ENCODE peak calls at places on chromosomes 13 and 19, in ten cellular contexts. One of them, this sample, is unnamed.

GRCh38 chr19:51440846-51441409 is 17.3 kb downstream of the SIGLEC8 start:
- ATAC-seq in heart right ventricle: no peak
- ATAC-seq in upper lobe of left lung: peak
- ATAC-seq in left lung: peak
- ATAC-seq in CD8-positive, alpha-beta T cell: no peak
- ATAC-seq in thoracic aorta: no peak
- ATAC-seq in right lobe of liver: no peak
- ATAC-seq in RWPE2: peak
- ATAC-seq in GM23338: no peak
- ATAC-seq in heart left ventricle: no peak
- ATAC-seq in this sample: no peak

GRCh38 chr19:41415154-41415571 is 12.0 kb downstream of the B3GNT8 start:
- ATAC-seq in thoracic aorta: no peak
- ATAC-seq in upper lobe of left lung: peak
- ATAC-seq in left lung: peak
- ATAC-seq in heart right ventricle: no peak
- ATAC-seq in RWPE2: no peak
- ATAC-seq in CD8-positive, alpha-beta T cell: no peak
- ATAC-seq in right lobe of liver: no peak
- ATAC-seq in heart left ventricle: no peak
- ATAC-seq in GM23338: no peak
- ATAC-seq in this sample: no peak

GRCh38 chr13:76886005-76886291 is 257 bp downstream of the KCTD12 start:
- ATAC-seq in GM23338: no peak
- ATAC-seq in heart left ventricle: no peak
- ATAC-seq in thoracic aorta: no peak
- ATAC-seq in RWPE2: no peak
- ATAC-seq in right lobe of liver: no peak
- ATAC-seq in left lung: no peak
- ATAC-seq in heart right ventricle: no peak
- ATAC-seq in CD8-positive, alpha-beta T cell: peak
- ATAC-seq in upper lobe of left lung: peak
- ATAC-seq in this sample: no peak

GRCh38 chr19:41945135-41945766 is 13.9 kb downstream of the RABAC1 start:
- ATAC-seq in CD8-positive, alpha-beta T cell: peak
- ATAC-seq in RWPE2: no peak
- ATAC-seq in GM23338: no peak
- ATAC-seq in heart left ventricle: no peak
- ATAC-seq in right lobe of liver: peak
- ATAC-seq in upper lobe of left lung: peak
- ATAC-seq in heart right ventricle: no peak
- ATAC-seq in left lung: peak
- ATAC-seq in thoracic aorta: no peak
- ATAC-seq in this sample: no peak

GRCh38 chr13:100581030-100581429 is 7.6 kb downstream of the GGACT start:
- ATAC-seq in upper lobe of left lung: no peak
- ATAC-seq in CD8-positive, alpha-beta T cell: no peak
- ATAC-seq in GM23338: no peak
- ATAC-seq in right lobe of liver: no peak
- ATAC-seq in heart right ventricle: no peak
- ATAC-seq in left lung: no peak
- ATAC-seq in thoracic aorta: no peak
- ATAC-seq in RWPE2: no peak
- ATAC-seq in heart left ventricle: no peak
- ATAC-seq in this sample: no peak

GRCh38 chr13:42660367-42660965 is 86.5 kb downstream of the TNFSF11 start:
- ATAC-seq in heart left ventricle: no peak
- ATAC-seq in left lung: no peak
- ATAC-seq in CD8-positive, alpha-beta T cell: no peak
- ATAC-seq in thoracic aorta: no peak
- ATAC-seq in heart right ventricle: no peak
- ATAC-seq in upper lobe of left lung: no peak
- ATAC-seq in RWPE2: no peak
- ATAC-seq in GM23338: no peak
- ATAC-seq in right lobe of liver: no peak
- ATAC-seq in this sample: no peak

GRCh38 chr13:29746167-29746677 is 104.2 kb downstream of the UBL3 start:
- ATAC-seq in RWPE2: no peak
- ATAC-seq in upper lobe of left lung: no peak
- ATAC-seq in heart right ventricle: no peak
- ATAC-seq in GM23338: no peak
- ATAC-seq in thoracic aorta: no peak
- ATAC-seq in CD8-positive, alpha-beta T cell: no peak
- ATAC-seq in heart left ventricle: no peak
- ATAC-seq in left lung: no peak
- ATAC-seq in right lobe of liver: no peak
- ATAC-seq in this sample: no peak

GRCh38 chr19:33132425-33132824 is 511 bp downstream of the WDR88 start:
- ATAC-seq in left lung: no peak
- ATAC-seq in CD8-positive, alpha-beta T cell: no peak
- ATAC-seq in right lobe of liver: peak
- ATAC-seq in upper lobe of left lung: peak
- ATAC-seq in GM23338: peak
- ATAC-seq in heart left ventricle: peak
- ATAC-seq in thoracic aorta: no peak
- ATAC-seq in heart right ventricle: no peak
- ATAC-seq in RWPE2: no peak
- ATAC-seq in this sample: no peak

GRCh38 chr13:69956343-69956742 is 151.3 kb upstream of the ATXN8OS start:
- ATAC-seq in heart right ventricle: no peak
- ATAC-seq in thoracic aorta: no peak
- ATAC-seq in heart left ventricle: no peak
- ATAC-seq in RWPE2: no peak
- ATAC-seq in right lobe of liver: no peak
- ATAC-seq in left lung: no peak
- ATAC-seq in CD8-positive, alpha-beta T cell: no peak
- ATAC-seq in GM23338: no peak
- ATAC-seq in upper lobe of left lung: no peak
- ATAC-seq in this sample: no peak

GRCh38 chr13:98207411-98207810 is 30.3 kb upstream of the RNF113B start:
- ATAC-seq in right lobe of liver: no peak
- ATAC-seq in left lung: peak
- ATAC-seq in RWPE2: no peak
- ATAC-seq in upper lobe of left lung: peak
- ATAC-seq in heart left ventricle: peak
- ATAC-seq in thoracic aorta: no peak
- ATAC-seq in heart right ventricle: peak
- ATAC-seq in CD8-positive, alpha-beta T cell: no peak
- ATAC-seq in GM23338: peak
- ATAC-seq in this sample: peak

GRCh38 chr13:72970301-72970880 is 88.4 kb upstream of the KLF5 start:
- ATAC-seq in RWPE2: no peak
- ATAC-seq in heart right ventricle: no peak
- ATAC-seq in left lung: no peak
- ATAC-seq in heart left ventricle: no peak
- ATAC-seq in thoracic aorta: no peak
- ATAC-seq in right lobe of liver: no peak
- ATAC-seq in GM23338: no peak
- ATAC-seq in upper lobe of left lung: no peak
- ATAC-seq in CD8-positive, alpha-beta T cell: no peak
- ATAC-seq in this sample: no peak

GRCh38 chr19:51567583-51567982 is 3.5 kb upstream of the ZNF175 start:
- ATAC-seq in left lung: no peak
- ATAC-seq in CD8-positive, alpha-beta T cell: no peak
- ATAC-seq in upper lobe of left lung: no peak
- ATAC-seq in thoracic aorta: no peak
- ATAC-seq in heart right ventricle: no peak
- ATAC-seq in GM23338: no peak
- ATAC-seq in heart left ventricle: no peak
- ATAC-seq in RWPE2: no peak
- ATAC-seq in right lobe of liver: no peak
- ATAC-seq in this sample: no peak

GRCh38 chr19:48926909-48927308 is 6.6 kb upstream of the DHDH start:
- ATAC-seq in GM23338: no peak
- ATAC-seq in CD8-positive, alpha-beta T cell: peak
- ATAC-seq in left lung: peak
- ATAC-seq in thoracic aorta: peak
- ATAC-seq in heart left ventricle: peak
- ATAC-seq in right lobe of liver: peak
- ATAC-seq in upper lobe of left lung: peak
- ATAC-seq in RWPE2: peak
- ATAC-seq in heart right ventricle: peak
- ATAC-seq in this sample: peak
- H3K27ac ChIP-seq in GM23338: no peak
- H3K27ac ChIP-seq in CD8-positive, alpha-beta T cell: no peak
- H3K27ac ChIP-seq in left lung: peak
- H3K27ac ChIP-seq in thoracic aorta: peak
- H3K27ac ChIP-seq in heart left ventricle: no peak
- H3K27ac ChIP-seq in right lobe of liver: no peak
- H3K27ac ChIP-seq in upper lobe of left lung: peak
- H3K27ac ChIP-seq in RWPE2: peak
- H3K27ac ChIP-seq in heart right ventricle: no peak
- H3K27ac ChIP-seq in this sample: peak

GRCh38 chr13:26772531-26772930 is 11.9 kb upstream of the GPR12 start:
- ATAC-seq in left lung: no peak
- ATAC-seq in right lobe of liver: peak
- ATAC-seq in RWPE2: no peak
- ATAC-seq in GM23338: no peak
- ATAC-seq in heart right ventricle: no peak
- ATAC-seq in upper lobe of left lung: no peak
- ATAC-seq in heart left ventricle: no peak
- ATAC-seq in CD8-positive, alpha-beta T cell: no peak
- ATAC-seq in thoracic aorta: no peak
- ATAC-seq in this sample: no peak
- H3K27ac ChIP-seq in left lung: no peak
- H3K27ac ChIP-seq in right lobe of liver: no peak
- H3K27ac ChIP-seq in RWPE2: no peak
- H3K27ac ChIP-seq in GM23338: no peak
- H3K27ac ChIP-seq in heart right ventricle: no peak
- H3K27ac ChIP-seq in upper lobe of left lung: no peak
- H3K27ac ChIP-seq in heart left ventricle: no peak
- H3K27ac ChIP-seq in CD8-positive, alpha-beta T cell: no peak
- H3K27ac ChIP-seq in thoracic aorta: no peak
- H3K27ac ChIP-seq in this sample: no peak

GRCh38 chr13:50344717-50345116 is 329.5 kb downstream of the KCNRG start:
- ATAC-seq in RWPE2: no peak
- ATAC-seq in left lung: peak
- ATAC-seq in GM23338: no peak
- ATAC-seq in right lobe of liver: no peak
- ATAC-seq in CD8-positive, alpha-beta T cell: no peak
- ATAC-seq in heart right ventricle: no peak
- ATAC-seq in thoracic aorta: no peak
- ATAC-seq in upper lobe of left lung: no peak
- ATAC-seq in heart left ventricle: no peak
- ATAC-seq in this sample: no peak

GRCh38 chr13:50339291-50339690 is 324.0 kb downstream of the KCNRG start:
- ATAC-seq in CD8-positive, alpha-beta T cell: no peak
- ATAC-seq in RWPE2: no peak
- ATAC-seq in upper lobe of left lung: no peak
- ATAC-seq in GM23338: peak
- ATAC-seq in heart left ventricle: no peak
- ATAC-seq in left lung: no peak
- ATAC-seq in right lobe of liver: no peak
- ATAC-seq in heart right ventricle: no peak
- ATAC-seq in thoracic aorta: no peak
- ATAC-seq in this sample: no peak

GRCh38 chr13:50340146-50340545 is 324.9 kb downstream of the KCNRG start:
- ATAC-seq in RWPE2: no peak
- ATAC-seq in right lobe of liver: no peak
- ATAC-seq in heart right ventricle: no peak
- ATAC-seq in CD8-positive, alpha-beta T cell: no peak
- ATAC-seq in left lung: no peak
- ATAC-seq in upper lobe of left lung: no peak
- ATAC-seq in heart left ventricle: no peak
- ATAC-seq in thoracic aorta: no peak
- ATAC-seq in GM23338: peak
- ATAC-seq in this sample: no peak

GRCh38 chr13:50340566-50341287 is 325.5 kb downstream of the KCNRG start:
- ATAC-seq in GM23338: peak
- ATAC-seq in RWPE2: no peak
- ATAC-seq in heart left ventricle: peak
- ATAC-seq in upper lobe of left lung: no peak
- ATAC-seq in heart right ventricle: no peak
- ATAC-seq in CD8-positive, alpha-beta T cell: no peak
- ATAC-seq in right lobe of liver: no peak
- ATAC-seq in left lung: no peak
- ATAC-seq in thoracic aorta: no peak
- ATAC-seq in this sample: peak

GRCh38 chr13:50341526-50341925 is 326.3 kb downstream of the KCNRG start:
- ATAC-seq in RWPE2: no peak
- ATAC-seq in left lung: no peak
- ATAC-seq in thoracic aorta: no peak
- ATAC-seq in heart right ventricle: no peak
- ATAC-seq in heart left ventricle: no peak
- ATAC-seq in right lobe of liver: no peak
- ATAC-seq in CD8-positive, alpha-beta T cell: no peak
- ATAC-seq in GM23338: no peak
- ATAC-seq in upper lobe of left lung: no peak
- ATAC-seq in this sample: no peak
- H3K27ac ChIP-seq in RWPE2: no peak
- H3K27ac ChIP-seq in left lung: no peak
- H3K27ac ChIP-seq in thoracic aorta: no peak
- H3K27ac ChIP-seq in heart right ventricle: no peak
- H3K27ac ChIP-seq in heart left ventricle: no peak
- H3K27ac ChIP-seq in right lobe of liver: no peak
- H3K27ac ChIP-seq in CD8-positive, alpha-beta T cell: no peak
- H3K27ac ChIP-seq in GM23338: no peak
- H3K27ac ChIP-seq in upper lobe of left lung: no peak
- H3K27ac ChIP-seq in this sample: no peak

DNA sequence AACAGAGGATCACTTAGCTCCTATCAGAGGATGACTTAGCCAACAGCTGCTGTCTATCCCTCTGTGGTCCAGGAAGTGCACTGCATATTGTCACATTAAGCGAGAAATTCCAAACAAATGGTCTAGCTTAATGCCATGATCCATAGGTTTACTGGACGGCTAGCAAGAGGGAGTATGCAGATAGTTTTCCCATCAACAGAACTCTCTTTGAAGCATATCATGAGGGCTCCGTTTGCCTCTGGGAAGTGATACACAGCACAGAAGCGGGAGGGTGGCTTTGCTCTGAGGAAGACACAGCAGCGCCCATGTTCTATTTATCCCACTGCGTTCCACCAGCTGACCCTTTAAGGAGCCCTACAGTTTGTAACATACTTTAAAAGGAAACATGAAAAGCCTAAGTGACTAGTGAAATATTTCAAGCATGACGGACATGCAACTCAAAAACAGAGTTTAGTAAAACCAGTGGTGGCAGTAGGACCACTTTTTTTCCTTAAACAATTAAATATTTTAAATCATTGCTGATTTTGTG is 52.7 kb downstream of the COL4A1 start:
- ATAC-seq in right lobe of liver: no peak
- ATAC-seq in CD8-positive, alpha-beta T cell: no peak
- ATAC-seq in thoracic aorta: no peak
- ATAC-seq in left lung: peak
- ATAC-seq in heart left ventricle: no peak
- ATAC-seq in GM23338: no peak
- ATAC-seq in heart right ventricle: no peak
- ATAC-seq in upper lobe of left lung: no peak
- ATAC-seq in RWPE2: no peak
- ATAC-seq in this sample: peak
- H3K27ac ChIP-seq in right lobe of liver: no peak
- H3K27ac ChIP-seq in CD8-positive, alpha-beta T cell: no peak
- H3K27ac ChIP-seq in thoracic aorta: peak
- H3K27ac ChIP-seq in left lung: no peak
- H3K27ac ChIP-seq in heart left ventricle: peak
- H3K27ac ChIP-seq in GM23338: no peak
- H3K27ac ChIP-seq in heart right ventricle: no peak
- H3K27ac ChIP-seq in upper lobe of left lung: peak
- H3K27ac ChIP-seq in RWPE2: peak
- H3K27ac ChIP-seq in this sample: peak

This sample was measured in gastroesophageal sphincter.